ENCODE peak calls at places on chromosomes 13 and 19, in six cellular contexts. X is brain microvascular endothelial cell, B is fibroblast of lung, W is fibroblast of mammary gland, D is HFF-Myc, E is cardiac muscle cell. R is an unnamed sample.

GRCh38 chr13:40568672-40569350 is 97.6 kb downstream of the FOXO1 start:
- DNase-seq in E (no peak), X (no peak), W (no peak), B (no peak), D (no peak), R (no peak)

GRCh38 chr19:46201413-46202310 is 27.9 kb upstream of the IGFL1 start:
- DNase-seq in X (no peak), E (no peak), W (no peak), D (no peak), B (no peak), R (no peak)

GRCh38 chr19:15427991-15428471 is 9.2 kb upstream of the AKAP8L start:
- DNase-seq in X (no peak), E (no peak), D (no peak), W (no peak), B (no peak), R (no peak)

GRCh38 chr13:30053904-30054303 is 203.5 kb upstream of the UBL3 start:
- DNase-seq in D (no peak), B (no peak), W (no peak), E (no peak), X (no peak), R (no peak)

GRCh38 chr19:54191671-54192453 is 754 bp downstream of the TSEN34 start:
- DNase-seq in X (no peak), W (no peak), E (no peak), B (no peak), D (no peak), R (no peak)

GRCh38 chr19:7149956-7150705 is 80.6 kb downstream of the ZNF557 start:
- DNase-seq in E (no peak), D (no peak), X (no peak), B (no peak), W (no peak), R (no peak)

GRCh38 chr19:40249201-40249600 is 22.7 kb upstream of the CCNP start:
- DNase-seq in X (no peak), D (no peak), E (no peak), W (no peak), B (no peak), R (no peak)

GRCh38 chr13:90709329-90709728 is 638.2 kb upstream of the MIR17HG start:
- DNase-seq in B (no peak), X (no peak), D (no peak), W (no peak), E (no peak), R (no peak)

GRCh38 chr13:41588899-41589298 is 131.5 kb downstream of the RGCC start:
- DNase-seq in D (peak), W (peak), E (no peak), X (peak), B (peak), R (peak)

GRCh38 chr19:44212865-44213346 is 574 bp downstream of the ZNF227 start:
- DNase-seq in E (no peak), B (peak), W (peak), D (peak), X (peak), R (no peak)

GRCh38 chr13:111286162-111286561 is 34.3 kb upstream of the TEX29 start:
- DNase-seq in B (no peak), E (no peak), W (no peak), X (no peak), D (no peak), R (no peak)

GRCh38 chr13:85816413-85816812 is 17.2 kb upstream of the SLITRK6 start:
- DNase-seq in D (no peak), W (peak), B (peak), X (no peak), E (no peak), R (no peak)

GRCh38 chr13:101612736-101613135 is 160.3 kb downstream of the ITGBL1 start:
- DNase-seq in D (no peak), W (no peak), X (peak), E (no peak), B (no peak), R (no peak)

GRCh38 chr19:45901432-45901903 is 945 bp downstream of the MYPOP start:
- DNase-seq in D (no peak), W (peak), X (no peak), E (peak), B (peak), R (no peak)

GRCh38 chr13:113608246-113608635 is 23.7 kb downstream of the TFDP1 start:
- DNase-seq in D (no peak), E (no peak), B (no peak), W (no peak), X (no peak), R (no peak)

GRCh38 chr13:26475176-26476110 is 82.0 kb upstream of the WASF3 start:
- DNase-seq in X (no peak), E (no peak), D (no peak), B (no peak), W (no peak), R (no peak)

GRCh38 chr13:96994030-96994848 is at the start of gene OXGR1:
- DNase-seq in B (no peak), D (no peak), W (no peak), E (peak), X (no peak), R (no peak)

GRCh38 chr13:112531263-112531794 is 56.6 kb downstream of the TUBGCP3 start:
- DNase-seq in X (no peak), W (no peak), B (peak), E (no peak), D (no peak), R (no peak)
- TF ChIP-seq CTCF in X (no peak), W (no peak), B (no peak), E (no peak), D (no peak), R (no peak)

GRCh38 chr13:27624071-27624470 is 2.4 kb downstream of the POLR1D start:
- DNase-seq in E (no peak), X (no peak), D (no peak), B (no peak), W (no peak), R (no peak)
- H3K4me3 ChIP-seq in E (no peak), X (no peak), D (no peak), B (no peak), W (no peak), R (no peak)

GRCh38 chr19:33294058-33294798 is 8.1 kb downstream of the CEBPA start:
- DNase-seq in X (no peak), W (no peak), E (no peak), B (no peak), D (no peak), R (no peak)
- TF ChIP-seq CTCF in X (no peak), W (no peak), E (no peak), B (no peak), D (no peak), R (no peak)

DNA sequence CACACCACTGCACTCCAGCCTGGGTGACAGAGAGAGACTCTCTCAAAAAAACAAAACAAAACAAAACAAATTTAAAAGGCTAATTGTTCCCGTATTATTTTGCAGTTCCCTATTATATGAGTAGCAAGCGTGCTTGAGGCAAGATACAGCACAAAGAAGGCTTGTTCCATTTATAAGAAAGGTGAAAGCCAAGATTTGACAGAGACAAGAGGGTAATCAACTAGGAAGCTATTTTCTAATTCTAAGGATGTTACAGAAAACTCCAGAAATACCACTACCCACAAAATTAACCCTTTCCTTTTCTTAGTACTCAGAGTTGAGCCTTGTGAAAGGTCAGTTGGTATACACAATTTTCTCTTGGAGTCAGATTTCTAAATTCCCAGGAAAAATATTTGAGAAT is 62.8 kb upstream of the FLT1 start:
- DNase-seq in D (no peak), X (no peak), B (no peak), E (no peak), W (no peak), R (no peak)
- H3K4me3 ChIP-seq in D (no peak), X (no peak), B (no peak), E (no peak), W (no peak), R (no peak)

GRCh38 chr19:1248454-1249297 is at the start of gene MIDN:
- DNase-seq in X (peak), W (peak), D (no peak), E (peak), B (peak), R (no peak)

GRCh38 chr19:1249990-1250298 is 1.6 kb downstream of the MIDN start:
- DNase-seq in B (no peak), D (no peak), W (no peak), X (no peak), E (no peak), R (no peak)

GRCh38 chr19:1245884-1246816 is 2.2 kb upstream of the MIDN start:
- DNase-seq in E (peak), B (no peak), W (no peak), X (no peak), D (no peak), R (no peak)

GRCh38 chr19:1249298-1249989 is 1.1 kb downstream of the MIDN start:
- DNase-seq in W (peak), X (peak), E (peak), B (peak), D (no peak), R (no peak)

DNA sequence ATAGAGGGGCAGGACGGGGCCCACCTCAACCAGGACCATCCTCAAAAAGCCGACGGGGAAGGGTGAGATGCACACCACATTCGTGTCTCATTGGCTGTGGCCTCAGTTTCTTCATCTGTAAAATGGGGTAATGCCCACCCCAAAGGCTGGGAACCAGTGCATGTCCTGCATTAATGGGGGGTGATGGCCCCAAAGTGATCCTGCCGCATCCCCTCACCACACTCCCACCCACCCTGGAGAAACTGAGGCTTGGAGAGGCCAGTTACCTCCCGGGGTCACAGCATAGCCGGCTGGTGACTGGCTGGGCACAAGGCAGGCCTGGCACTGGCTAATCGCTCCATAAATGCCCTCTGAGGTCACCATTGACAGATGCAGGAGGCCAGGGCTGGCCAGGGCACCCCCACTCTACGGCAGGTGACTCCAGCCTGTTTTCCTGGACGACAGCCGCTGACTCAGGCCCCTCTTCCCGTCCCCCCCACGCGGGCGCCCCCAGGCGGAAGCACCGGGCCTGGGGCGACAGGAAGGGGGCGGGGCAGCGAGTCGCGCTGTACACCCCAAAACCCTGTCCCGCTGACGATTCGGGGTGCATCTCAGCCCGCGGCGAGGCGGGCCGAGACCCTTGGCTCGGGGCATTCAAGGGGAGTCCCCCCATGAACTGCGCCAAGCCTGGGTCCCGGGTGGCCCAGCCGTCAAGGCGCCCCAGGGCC is 483 bp upstream of the MIDN start:
- DNase-seq in E (no peak), X (peak), B (peak), W (peak), D (no peak), R (no peak)
- TF ChIP-seq CTCF in E (peak), X (peak), B (peak), W (no peak), D (peak), R (peak)

GRCh38 chr19:4976412-4977298 is 7.7 kb downstream of the KDM4B start:
- DNase-seq in B (peak), E (no peak), D (peak), W (peak), X (no peak), R (peak)
- H3K4me3 ChIP-seq in B (peak), E (no peak), D (peak), W (peak), X (no peak), R (peak)